ENCODE peak calls at places on chromosomes 11 and 22, in four cellular contexts. X is endothelial cell of umbilical vein, P is hepatocyte, W is psoas muscle. Q is an unnamed sample. For H3K4me1, the result is how much of the 10 kb centered on the place peaks cover.

GRCh38 chr22:17785185-17786184 is 11.2 kb upstream of the BID start:
- DNase-seq in X (peak), P (peak), W (peak), Q (peak)

GRCh38 chr11:117972044-117972443 is 14.2 kb upstream of the IL10RA start:
- DNase-seq in W (no peak), X (no peak), P (no peak), Q (no peak)

GRCh38 chr11:102244681-102245409 is 72.4 kb upstream of the BIRC3 start:
- DNase-seq in X (no peak), P (no peak), W (no peak), Q (no peak)

GRCh38 chr11:47399860-47400812 is 8.3 kb upstream of the SLC39A13 start:
- DNase-seq in W (peak), P (peak), X (no peak), Q (no peak)

GRCh38 chr22:38788417-38788816 is 5.5 kb downstream of the DNAL4 start:
- DNase-seq in W (no peak), X (peak), P (peak), Q (peak)

GRCh38 chr11:120172054-120172881 is 34.4 kb upstream of the TRIM29 start:
- DNase-seq in P (peak), W (peak), X (peak), Q (peak)

GRCh38 chr22:37556750-37557149 is 3.5 kb upstream of the CDC42EP1 start:
- DNase-seq in W (no peak), X (no peak), P (no peak), Q (no peak)

GRCh38 chr11:1946812-1947480 is at the start of gene MRPL23:
- DNase-seq in P (no peak), W (peak), X (no peak), Q (no peak)

GRCh38 chr11:131370901-131371790 is 731 bp downstream of the NTM start:
- DNase-seq in X (no peak), P (no peak), W (no peak), Q (peak)

GRCh38 chr22:35457729-35458546 is 58.0 kb downstream of the MCM5 start:
- DNase-seq in W (no peak), X (no peak), P (no peak), Q (no peak)

GRCh38 chr11:27991731-27992130 is 116.2 kb downstream of the KIF18A start:
- DNase-seq in P (no peak), W (no peak), X (no peak), Q (no peak)

GRCh38 chr11:75270896-75271415 is 30.4 kb downstream of the TPBGL start:
- DNase-seq in X (peak), P (no peak), W (no peak), Q (no peak)

GRCh38 chr11:20355221-20356219 is 8.0 kb upstream of the HTATIP2 start:
- DNase-seq in W (no peak), P (peak), X (peak), Q (peak)

GRCh38 chr22:49188091-49188490 is 639.6 kb downstream of the BRD1 start:
- DNase-seq in P (no peak), X (no peak), W (no peak), Q (no peak)

GRCh38 chr11:2612884-2613571 is 86.8 kb downstream of the KCNQ1OT1 start:
- DNase-seq in X (no peak), W (no peak), P (peak), Q (no peak)

GRCh38 chr11:130448416-130449068 is at the start of gene ADAMTS15:
- DNase-seq in X (peak), P (peak), W (peak), Q (peak)

GRCh38 chr11:121654506-121655480 is 202.0 kb upstream of the SORL1-AS1 start:
- DNase-seq in P (peak), X (no peak), W (no peak), Q (no peak)

DNA sequence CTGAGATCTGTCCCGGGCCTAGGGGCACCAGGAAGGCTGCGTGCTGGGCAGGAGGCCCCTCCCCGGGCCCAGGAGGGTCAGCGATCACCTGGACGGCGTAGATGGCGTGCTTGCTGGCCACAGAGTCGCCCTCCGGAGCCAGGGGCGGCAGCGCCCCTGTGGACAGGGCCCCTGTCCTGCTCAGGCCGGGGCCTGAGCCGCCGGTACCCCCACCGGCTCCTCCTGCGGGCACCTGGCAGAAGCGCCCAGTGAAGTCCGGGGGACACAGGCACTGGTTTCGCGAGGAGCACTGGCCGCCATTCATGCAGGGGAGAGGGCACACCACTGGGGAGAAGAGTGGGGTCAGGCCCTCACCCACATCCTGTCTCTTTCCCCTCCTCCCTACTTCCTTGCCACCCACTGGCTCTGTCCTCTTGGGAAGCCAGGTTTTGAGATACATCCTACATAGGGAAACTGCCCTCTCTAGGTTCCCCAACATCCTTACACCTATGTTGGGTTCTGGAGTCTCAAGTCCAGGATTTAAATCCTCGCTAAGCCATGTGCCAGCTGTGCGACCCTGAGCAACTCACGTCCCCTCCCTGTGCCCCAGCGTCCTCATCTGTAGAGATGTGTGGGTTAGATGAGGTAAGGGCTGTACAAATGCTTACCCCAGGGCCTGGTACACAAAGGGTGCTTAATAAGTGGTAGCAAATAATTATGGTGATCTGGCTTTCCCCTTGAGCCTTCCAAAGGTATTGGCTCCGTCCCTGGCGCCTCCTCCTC is 3.9 kb downstream of the LTBP3 start:
- DNase-seq in P (no peak), W (no peak), X (no peak), Q (no peak)
- H3K27ac ChIP-seq in P (no peak), W (peak), X (no peak), Q (no peak)

GRCh38 chr22:46409631-46410210 is 74.2 kb downstream of the TRMU start:
- DNase-seq in W (no peak), X (no peak), P (no peak), Q (no peak)
- H3K4me3 ChIP-seq in W (no peak), X (no peak), P (no peak), Q (no peak)

GRCh38 chr11:115222218-115222862 is 281.9 kb downstream of the CADM1 start:
- DNase-seq in P (no peak), X (peak), W (no peak), Q (no peak)
- H3K4me1 ChIP-seq in P (under half), X (under half), W (under half), Q (under half)

GRCh38 chr11:85772700-85773099 is 38.2 kb downstream of the SYTL2 start:
- DNase-seq in W (no peak), P (no peak), X (no peak), Q (no peak)
- H3K27ac ChIP-seq in W (no peak), P (no peak), X (no peak), Q (peak)

DNA sequence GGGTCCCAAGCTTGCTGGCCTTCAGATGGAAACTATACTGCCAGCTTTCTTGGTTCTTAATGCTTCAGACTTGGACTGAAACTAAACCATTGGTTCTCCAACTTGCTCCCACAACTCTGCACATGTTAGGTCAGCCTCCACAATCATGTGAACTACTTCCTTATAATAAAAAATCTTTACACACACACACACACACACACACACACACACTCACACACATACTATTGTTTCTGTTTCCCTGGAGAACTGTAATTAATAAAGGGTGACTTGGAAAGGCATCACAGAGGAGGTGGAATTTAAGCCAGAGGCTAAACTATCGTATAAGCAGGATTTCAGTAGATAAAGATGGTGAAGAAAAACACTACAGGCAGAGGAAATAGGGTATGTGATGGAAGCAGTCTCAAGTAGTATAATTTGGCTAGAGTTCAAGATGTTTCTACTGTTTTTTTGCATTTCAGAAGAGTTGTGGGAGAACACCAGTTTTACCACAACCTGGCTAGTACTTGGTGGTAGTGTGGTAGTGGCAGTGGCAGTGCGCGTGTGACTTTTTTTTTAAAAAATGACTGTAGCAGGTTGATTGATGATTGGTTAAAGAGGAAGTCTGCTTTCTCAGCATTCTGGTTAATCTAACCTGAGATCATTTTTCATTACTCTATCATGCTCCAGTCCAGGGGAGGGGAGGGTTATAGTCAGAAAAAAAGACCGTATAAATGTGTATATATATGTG is 70.1 kb downstream of the PDE3B start:
- DNase-seq in P (no peak), W (no peak), X (no peak), Q (peak)
- H3K4me3 ChIP-seq in P (no peak), W (no peak), X (no peak), Q (no peak)

GRCh38 chr11:63846897-63847296 is 8.0 kb downstream of the MARK2 start:
- DNase-seq in X (no peak), W (no peak), P (no peak), Q (no peak)
- H3K4me1 ChIP-seq in X (under half), W (under half), P (under half), Q (under half)

DNA sequence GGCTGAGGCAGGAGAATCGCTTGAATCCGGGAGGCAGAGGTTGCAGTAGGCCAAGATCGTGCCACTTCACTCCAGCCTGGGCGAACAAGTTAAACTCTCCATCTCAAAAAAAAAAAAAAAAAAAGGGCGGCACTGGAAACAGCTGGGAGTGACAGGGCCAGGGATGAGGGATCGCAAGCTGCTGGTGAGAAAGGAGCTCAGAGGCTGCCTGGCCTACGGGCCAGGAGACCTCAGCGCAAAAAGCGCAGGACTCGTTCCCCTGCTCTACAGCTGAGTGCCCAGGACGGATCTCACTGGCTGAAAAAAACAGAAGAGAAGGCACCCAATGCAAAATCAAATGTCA is 680 bp upstream of the NUP50 start:
- DNase-seq in X (no peak), P (peak), W (no peak), Q (peak)
- H3K27ac ChIP-seq in X (peak), P (peak), W (peak), Q (peak)

GRCh38 chr11:111986589-111986988 is 38.6 kb upstream of the DLAT start:
- DNase-seq in W (no peak), X (no peak), P (no peak), Q (no peak)

GRCh38 chr11:111990381-111990780 is 34.8 kb upstream of the DLAT start:
- DNase-seq in X (no peak), P (no peak), W (no peak), Q (no peak)

GRCh38 chr11:111996129-111996528 is 29.1 kb upstream of the DLAT start:
- DNase-seq in P (no peak), X (no peak), W (no peak), Q (no peak)

DNA sequence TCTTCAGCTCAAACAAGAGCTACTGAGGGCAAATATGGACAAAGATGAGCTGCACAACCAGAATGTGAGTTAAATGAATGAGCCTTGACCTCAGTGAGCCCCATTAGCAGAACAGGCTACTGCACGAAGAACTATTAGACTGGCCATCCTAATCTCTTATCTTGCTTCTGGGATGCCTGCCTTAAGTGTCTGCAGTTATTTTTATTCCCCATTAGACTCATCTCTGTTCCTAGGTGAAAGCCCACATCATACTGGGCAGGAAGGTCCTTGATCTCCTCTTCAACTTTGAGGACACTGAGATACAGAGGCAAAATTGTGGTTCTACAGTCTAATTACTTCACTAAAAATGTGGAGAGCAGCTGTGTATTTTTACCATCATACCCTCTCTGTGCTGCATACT is 32.8 kb upstream of the DLAT start:
- DNase-seq in W (no peak), P (no peak), X (no peak), Q (no peak)
- H3K4me3 ChIP-seq in W (no peak), P (no peak), X (no peak), Q (no peak)

DNA sequence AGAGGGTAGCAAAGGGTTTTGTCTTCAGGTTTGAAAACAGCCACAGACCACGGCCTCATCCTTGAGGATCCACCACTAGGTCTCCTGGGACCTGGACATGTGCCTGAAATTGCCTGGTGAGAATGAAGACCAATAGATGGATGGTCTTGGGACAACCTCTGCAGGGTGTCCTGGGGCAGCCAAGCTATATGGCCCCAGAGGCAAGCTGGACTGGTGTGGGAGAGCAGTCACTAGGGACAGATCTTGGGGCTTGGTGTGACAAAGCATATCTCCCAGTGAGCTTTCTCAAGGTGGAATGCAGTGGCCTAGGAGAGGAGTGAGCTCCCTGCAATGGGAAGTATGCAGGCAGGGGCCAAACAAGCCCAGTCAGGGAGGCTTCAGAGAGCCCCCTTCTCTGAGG is 13.6 kb downstream of the P2RY6 start:
- DNase-seq in P (no peak), W (no peak), X (no peak), Q (no peak)
- H3K4me1 ChIP-seq in P (under half), W (under half), X (under half), Q (under half)